ENCODE peak calls at places on chromosome 6, in eight cellular contexts. P is cardiac fibroblast; A is astrocyte of the spinal cord; G is foreskin fibroblast; S is IMR-90; Z is CD8-positive, alpha-beta T cell; C is HL-60; K is breast epithelium. V is an unnamed sample.

GRCh38 chr6:35311390-35312075 is 13.9 kb downstream of the DEF6 start:
- DNase-seq in P (no peak), A (no peak), G (no peak), S (no peak), Z (peak), C (no peak), K (no peak), V (no peak)

GRCh38 chr6:85669735-85670194 is 27.1 kb upstream of the SYNCRIP start:
- DNase-seq in P (peak), A (peak), G (peak), S (peak), Z (peak), C (no peak), K (no peak), V (no peak)

GRCh38 chr6:32393660-32394420 is 13.1 kb downstream of the BTNL2 start:
- DNase-seq in P (peak), A (no peak), G (no peak), S (no peak), Z (no peak), C (no peak), K (no peak), V (no peak)

GRCh38 chr6:4670824-4671409 is 105.3 kb upstream of the CDYL start:
- DNase-seq in P (no peak), A (no peak), G (no peak), S (peak), Z (no peak), C (no peak), K (no peak), V (no peak)

GRCh38 chr6:108750801-108751200 is 97.4 kb upstream of the ARMC2 start:
- DNase-seq in P (no peak), A (no peak), G (no peak), S (no peak), Z (no peak), C (no peak), K (no peak), V (no peak)

GRCh38 chr6:111602481-111603404 is 2.9 kb downstream of the TRAF3IP2 start:
- DNase-seq in P (peak), A (peak), G (peak), S (peak), Z (no peak), C (no peak), K (no peak), V (no peak)

GRCh38 chr6:52059821-52060220 is 27.6 kb downstream of the PKHD1 start:
- DNase-seq in P (no peak), A (no peak), G (no peak), S (no peak), Z (no peak), C (no peak), K (no peak), V (no peak)

GRCh38 chr6:125906158-125906998 is 50.2 kb upstream of the HINT3 start:
- DNase-seq in P (peak), A (no peak), G (no peak), S (peak), Z (peak), C (no peak), K (no peak), V (no peak)

GRCh38 chr6:16392010-16392409 is 153.6 kb downstream of the GMPR start:
- DNase-seq in P (no peak), A (no peak), G (no peak), S (no peak), Z (no peak), C (no peak), K (no peak), V (no peak)

GRCh38 chr6:152270301-152270925 is 366.7 kb downstream of the SYNE1 start:
- DNase-seq in P (peak), A (peak), G (peak), S (peak), Z (no peak), C (no peak), K (no peak), V (no peak)

GRCh38 chr6:4640139-4640538 is 136.1 kb upstream of the CDYL start:
- DNase-seq in P (peak), A (no peak), G (no peak), S (peak), Z (no peak), C (no peak), K (no peak), V (no peak)

GRCh38 chr6:134925800-134926199 is 24.1 kb downstream of the ALDH8A1 start:
- DNase-seq in P (peak), A (no peak), G (peak), S (peak), Z (no peak), C (no peak), K (no peak), V (no peak)

GRCh38 chr6:79203753-79204253 is 30.7 kb downstream of the HMGN3 start:
- DNase-seq in P (no peak), A (no peak), G (no peak), S (no peak), Z (no peak), C (no peak), K (no peak), V (no peak)

GRCh38 chr6:103215835-103216234 is 1643.9 kb downstream of the HACE1 start:
- DNase-seq in P (peak), A (no peak), G (no peak), S (no peak), Z (no peak), C (no peak), K (no peak), V (no peak)

GRCh38 chr6:105646391-105646867 is 243.5 kb upstream of the PREP start:
- DNase-seq in P (peak), A (peak), G (peak), S (peak), Z (peak), C (no peak), K (no peak), V (no peak)

GRCh38 chr6:110517601-110518280 is 41.3 kb upstream of the SLC22A16 start:
- DNase-seq in P (peak), A (no peak), G (no peak), S (no peak), Z (no peak), C (no peak), K (no peak), V (peak)

GRCh38 chr6:5567352-5567751 is 306.0 kb downstream of the FARS2 start:
- DNase-seq in P (no peak), A (no peak), G (no peak), S (no peak), Z (no peak), C (no peak), K (no peak), V (no peak)

GRCh38 chr6:35021014-35021413 is 120.1 kb downstream of the TCP11 start:
- DNase-seq in P (no peak), A (no peak), G (no peak), S (no peak), Z (no peak), C (no peak), K (no peak), V (no peak)

GRCh38 chr6:131825946-131826345 is 18.1 kb downstream of the ENPP1 start:
- DNase-seq in P (no peak), A (no peak), G (no peak), S (peak), Z (no peak), C (no peak), K (no peak), V (peak)

GRCh38 chr6:103367212-103367611 is 1492.5 kb downstream of the HACE1 start:
- DNase-seq in P (no peak), A (no peak), G (no peak), S (no peak), Z (no peak), C (no peak), K (no peak), V (no peak)

GRCh38 chr6:56772737-56773184 is 130.1 kb upstream of the DST start:
- DNase-seq in P (peak), A (peak), G (peak), S (peak), Z (no peak), C (no peak), K (no peak), V (no peak)

GRCh38 chr6:74041420-74041819 is 345.4 kb downstream of the CD109 start:
- DNase-seq in P (no peak), A (no peak), G (no peak), S (no peak), Z (no peak), C (no peak), K (no peak), V (no peak)

GRCh38 chr6:148700713-148701392 is 46.0 kb upstream of the UST start:
- DNase-seq in P (peak), A (peak), G (peak), S (peak), Z (no peak), C (no peak), K (no peak), V (peak)

GRCh38 chr6:85680388-85680787 is 37.7 kb upstream of the SYNCRIP start:
- DNase-seq in P (no peak), A (no peak), G (no peak), S (no peak), Z (no peak), C (peak), K (no peak), V (no peak)

GRCh38 chr6:105077592-105078463 is 102.0 kb downstream of the POPDC3 start:
- DNase-seq in P (peak), A (peak), G (peak), S (peak), Z (no peak), C (no peak), K (no peak), V (peak)

GRCh38 chr6:73290435-73290834 is 27.4 kb upstream of the KHDC1 start:
- DNase-seq in P (peak), A (peak), G (peak), S (peak), Z (no peak), C (no peak), K (no peak), V (no peak)

GRCh38 chr6:38695933-38696332 is 7.0 kb downstream of the GLO1 start:
- DNase-seq in P (no peak), A (no peak), G (no peak), S (no peak), Z (no peak), C (no peak), K (no peak), V (no peak)

GRCh38 chr6:16436550-16436949 is 198.2 kb downstream of the GMPR start:
- DNase-seq in P (no peak), A (no peak), G (no peak), S (no peak), Z (peak), C (no peak), K (no peak), V (no peak)

GRCh38 chr6:163165155-163165910 is 249.2 kb upstream of the QKI start:
- DNase-seq in P (no peak), A (no peak), G (no peak), S (no peak), Z (no peak), C (no peak), K (no peak), V (no peak)

GRCh38 chr6:11412011-11412424 is 125.5 kb upstream of the TMEM170B start:
- DNase-seq in P (peak), A (peak), G (peak), S (peak), Z (no peak), C (no peak), K (no peak), V (no peak)

GRCh38 chr6:9851541-9852380 is 563.1 kb downstream of the TFAP2A start:
- DNase-seq in P (peak), A (no peak), G (no peak), S (peak), Z (no peak), C (peak), K (no peak), V (peak)

GRCh38 chr6:133906050-133906449 is 17.1 kb downstream of the TCF21 start:
- DNase-seq in P (peak), A (no peak), G (no peak), S (no peak), Z (no peak), C (peak), K (no peak), V (no peak)

GRCh38 chr6:170029416-170030283 is 261.2 kb downstream of the DLL1 start:
- DNase-seq in P (no peak), A (no peak), G (no peak), S (no peak), Z (no peak), C (no peak), K (peak), V (no peak)

GRCh38 chr6:122322824-122323223 is 76.6 kb upstream of the HSF2 start:
- DNase-seq in P (peak), A (peak), G (peak), S (peak), Z (no peak), C (no peak), K (no peak), V (no peak)

GRCh38 chr6:88919032-88919431 is 44.4 kb downstream of the RNGTT start:
- DNase-seq in P (peak), A (no peak), G (no peak), S (no peak), Z (no peak), C (no peak), K (no peak), V (no peak)

GRCh38 chr6:11207199-11207968 is 25.1 kb downstream of the NEDD9 start:
- DNase-seq in P (peak), A (peak), G (peak), S (peak), Z (no peak), C (peak), K (peak), V (peak)

GRCh38 chr6:169224185-169224695 is 29.4 kb downstream of the THBS2 start:
- DNase-seq in P (peak), A (no peak), G (peak), S (peak), Z (no peak), C (no peak), K (no peak), V (no peak)

GRCh38 chr6:46281110-46281509 is 110.3 kb upstream of the ENPP5 start:
- DNase-seq in P (no peak), A (no peak), G (no peak), S (no peak), Z (no peak), C (no peak), K (no peak), V (no peak)

GRCh38 chr6:36821581-36822335 is 17.5 kb downstream of the CPNE5 start:
- DNase-seq in P (peak), A (no peak), G (no peak), S (no peak), Z (no peak), C (no peak), K (no peak), V (no peak)

GRCh38 chr6:166559662-166560061 is 26.8 kb downstream of the RAMACL start:
- DNase-seq in P (no peak), A (no peak), G (no peak), S (no peak), Z (no peak), C (no peak), K (no peak), V (no peak)
- H3K4me3 ChIP-seq in P (no peak), A (no peak), G (no peak), S (no peak), Z (no peak), C (no peak), K (no peak), V (no peak)

GRCh38 chr6:7390218-7390878 is 740 bp downstream of the RIOK1 start:
- DNase-seq in P (no peak), A (no peak), G (no peak), S (peak), Z (peak), C (no peak), K (no peak), V (no peak)
- TF ChIP-seq CTCF in P (no peak), A (peak), G (no peak), S (no peak), Z (no peak), C (no peak), K (no peak), V (no peak)

DNA sequence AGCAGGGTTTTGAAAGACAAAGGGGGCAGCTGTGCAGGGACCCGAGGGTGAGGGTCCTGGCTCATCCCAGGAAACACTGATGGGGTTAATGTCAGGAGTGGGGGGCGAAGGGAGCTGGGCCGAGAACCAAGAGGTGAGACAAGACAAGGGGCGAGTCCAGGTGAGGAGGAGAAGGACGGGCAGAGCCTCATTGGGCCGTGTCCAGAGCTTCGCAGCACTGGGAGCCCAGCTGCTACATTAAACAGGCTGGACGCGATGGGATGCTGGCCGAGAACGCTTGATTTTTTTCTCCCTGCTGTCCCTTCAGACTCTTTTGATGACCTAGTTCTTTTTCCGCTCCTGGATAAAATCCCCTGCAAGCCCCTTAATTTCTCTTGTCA is 172.8 kb upstream of the SNX9 start:
- DNase-seq in P (no peak), A (no peak), G (no peak), S (no peak), Z (no peak), C (no peak), K (peak), V (no peak)
- H3K4me3 ChIP-seq in P (no peak), A (no peak), G (no peak), S (no peak), Z (no peak), C (no peak), K (peak), V (no peak)

GRCh38 chr6:43293698-43294097 is 4.4 kb upstream of the SLC22A7 start:
- DNase-seq in P (no peak), A (no peak), G (no peak), S (no peak), Z (no peak), C (no peak), K (no peak), V (no peak)
- TF ChIP-seq CTCF in P (no peak), A (no peak), G (no peak), S (no peak), Z (no peak), C (no peak), K (no peak), V (no peak)

GRCh38 chr6:99605074-99605726 is 1.4 kb upstream of the PRDM13 start:
- DNase-seq in P (no peak), A (no peak), G (no peak), S (no peak), Z (no peak), C (no peak), K (no peak), V (no peak)
- H3K4me3 ChIP-seq in P (no peak), A (no peak), G (no peak), S (no peak), Z (no peak), C (no peak), K (no peak), V (no peak)

GRCh38 chr6:166742981-166743380 is 115.9 kb upstream of the RPS6KA2 start:
- DNase-seq in P (no peak), A (no peak), G (no peak), S (no peak), Z (no peak), C (no peak), K (no peak), V (no peak)

GRCh38 chr6:166743415-166743814 is 116.4 kb upstream of the RPS6KA2 start:
- DNase-seq in P (no peak), A (no peak), G (no peak), S (no peak), Z (no peak), C (no peak), K (no peak), V (no peak)

GRCh38 chr6:166743925-166744653 is 117.0 kb upstream of the RPS6KA2 start:
- DNase-seq in P (no peak), A (no peak), G (no peak), S (peak), Z (no peak), C (no peak), K (no peak), V (no peak)

GRCh38 chr6:166745801-166746668 is 119.0 kb upstream of the RPS6KA2 start:
- DNase-seq in P (no peak), A (no peak), G (no peak), S (no peak), Z (no peak), C (no peak), K (no peak), V (no peak)

GRCh38 chr6:166744654-166745134 is 117.6 kb upstream of the RPS6KA2 start:
- DNase-seq in P (no peak), A (no peak), G (no peak), S (no peak), Z (no peak), C (no peak), K (no peak), V (no peak)
- TF ChIP-seq CTCF in P (no peak), A (no peak), G (no peak), S (no peak), Z (no peak), C (no peak), K (no peak), V (no peak)

DNA sequence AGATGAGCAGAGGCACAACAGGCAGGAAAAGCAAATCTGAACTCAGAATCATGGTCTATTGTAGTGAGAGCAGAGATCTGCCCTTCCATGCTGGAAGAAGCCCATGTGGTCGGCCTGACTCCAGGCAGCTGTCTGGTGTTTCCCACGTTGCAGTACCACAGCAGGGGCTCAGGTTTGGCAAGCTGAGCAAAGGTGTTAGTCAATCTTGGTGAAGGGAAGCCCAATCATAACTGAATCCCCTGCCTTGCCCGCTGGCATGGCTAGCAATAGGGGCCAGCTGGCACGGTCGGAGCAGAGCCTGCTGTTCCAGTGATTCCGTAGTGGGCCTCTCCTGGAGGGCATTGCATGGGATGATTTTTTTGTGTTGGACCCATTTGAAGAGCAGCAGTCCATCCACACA is 17.8 kb upstream of the CCR6 start:
- DNase-seq in P (no peak), A (no peak), G (no peak), S (no peak), Z (no peak), C (no peak), K (no peak), V (no peak)
- H3K4me3 ChIP-seq in P (no peak), A (no peak), G (no peak), S (no peak), Z (no peak), C (no peak), K (no peak), V (no peak)

DNA sequence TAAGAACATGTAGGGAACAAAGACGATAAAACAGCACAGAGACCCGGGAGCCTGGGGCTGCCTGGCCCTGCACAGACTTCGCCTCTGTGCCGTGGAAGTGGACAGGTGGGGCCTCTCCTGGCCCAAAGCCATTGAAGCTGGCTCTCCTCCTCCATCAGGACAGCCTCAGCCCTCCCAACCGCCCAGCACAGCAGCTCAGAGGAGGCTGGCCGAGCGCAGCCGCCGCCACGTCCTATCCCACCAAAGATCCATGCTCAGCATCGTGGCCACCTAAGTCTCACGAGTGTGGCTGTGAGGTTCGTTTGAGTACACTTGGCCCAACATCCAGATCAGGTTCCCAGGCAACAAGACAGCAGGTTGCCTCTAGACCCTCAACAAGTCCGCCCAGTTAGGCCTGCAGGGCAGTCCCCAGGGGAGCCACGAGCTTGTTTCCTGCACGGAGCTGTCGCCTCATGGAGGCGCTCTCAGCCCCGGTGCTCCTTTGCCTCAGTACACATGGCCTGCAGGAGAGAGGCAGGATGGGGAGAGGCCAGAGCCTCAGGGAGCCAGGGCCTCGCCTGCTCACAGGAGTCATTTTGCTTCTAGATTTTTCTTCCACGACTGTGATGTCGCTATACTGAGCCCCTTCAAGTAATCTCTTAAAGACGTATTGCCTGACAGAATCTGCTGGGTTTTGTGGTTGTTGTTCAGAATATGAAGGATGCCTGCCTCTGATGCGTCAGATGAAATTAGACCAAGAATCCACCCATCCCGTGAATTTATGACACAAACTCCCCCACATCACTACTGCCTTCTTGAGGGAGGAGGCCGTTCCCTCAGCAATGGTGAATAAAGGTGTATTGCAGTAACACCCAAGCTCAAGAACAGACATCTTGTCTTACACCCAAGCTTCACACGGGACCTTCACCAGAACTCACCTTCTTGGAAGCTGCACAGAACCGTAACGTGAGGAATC is 102.7 kb downstream of the RNASET2 start:
- DNase-seq in P (no peak), A (no peak), G (no peak), S (no peak), Z (no peak), C (no peak), K (no peak), V (no peak)
- TF ChIP-seq CTCF in P (no peak), A (no peak), G (no peak), S (no peak), Z (no peak), C (no peak), K (no peak), V (no peak)